ENCODE peak calls at places on chromosome 15, in nine cellular contexts. One of them, this sample, is unnamed.
A peak's percentile ranks its signal among the peaks of the same experiment; 100 is the strongest.

GRCh38 chr15:92271179-92271578 is 122.5 kb upstream of the ST8SIA2 start:
- DNase-seq in GM23338: no peak
- DNase-seq in heart left ventricle: no peak
- DNase-seq in right atrium auricular region: no peak
- DNase-seq in heart right ventricle: no peak
- DNase-seq in transverse colon: no peak
- DNase-seq in aorta: no peak
- DNase-seq in breast epithelium: no peak
- DNase-seq in stomach: no peak
- DNase-seq in this sample: no peak

GRCh38 chr15:34043813-34044212 is 4.8 kb upstream of the AVEN start:
- DNase-seq in GM23338: no peak
- DNase-seq in heart left ventricle: no peak
- DNase-seq in right atrium auricular region: no peak
- DNase-seq in heart right ventricle: no peak
- DNase-seq in transverse colon: no peak
- DNase-seq in aorta: no peak
- DNase-seq in breast epithelium: no peak
- DNase-seq in stomach: no peak
- DNase-seq in this sample: no peak

GRCh38 chr15:71451080-71451479 is 335.8 kb downstream of the THSD4 start:
- DNase-seq in GM23338: no peak
- DNase-seq in heart left ventricle: no peak
- DNase-seq in right atrium auricular region: no peak
- DNase-seq in heart right ventricle: no peak
- DNase-seq in transverse colon: no peak
- DNase-seq in aorta: no peak
- DNase-seq in breast epithelium: no peak
- DNase-seq in stomach: no peak
- DNase-seq in this sample: no peak

GRCh38 chr15:101310508-101310907 is 15.5 kb upstream of the SNRPA1 start:
- DNase-seq in GM23338: no peak
- DNase-seq in heart left ventricle: no peak
- DNase-seq in right atrium auricular region: no peak
- DNase-seq in heart right ventricle: no peak
- DNase-seq in transverse colon: no peak
- DNase-seq in aorta: no peak
- DNase-seq in breast epithelium: no peak
- DNase-seq in stomach: no peak
- DNase-seq in this sample: no peak

GRCh38 chr15:52163321-52164190 is 27.6 kb downstream of the GNB5 start:
- DNase-seq in GM23338: peak; percentile 88
- DNase-seq in heart left ventricle: no peak
- DNase-seq in right atrium auricular region: peak; percentile 54
- DNase-seq in heart right ventricle: no peak
- DNase-seq in transverse colon: no peak
- DNase-seq in aorta: no peak
- DNase-seq in breast epithelium: no peak
- DNase-seq in stomach: no peak
- DNase-seq in this sample: no peak

GRCh38 chr15:68815598-68815997 is 5.1 kb downstream of the ANP32A start:
- DNase-seq in GM23338: no peak
- DNase-seq in heart left ventricle: no peak
- DNase-seq in right atrium auricular region: no peak
- DNase-seq in heart right ventricle: no peak
- DNase-seq in transverse colon: no peak
- DNase-seq in aorta: no peak
- DNase-seq in breast epithelium: peak; percentile 15
- DNase-seq in stomach: no peak
- DNase-seq in this sample: no peak

GRCh38 chr15:30001592-30001991 is 81.2 kb upstream of the GOLGA8J start:
- DNase-seq in GM23338: no peak
- DNase-seq in heart left ventricle: no peak
- DNase-seq in right atrium auricular region: no peak
- DNase-seq in heart right ventricle: peak; percentile 7
- DNase-seq in transverse colon: no peak
- DNase-seq in aorta: no peak
- DNase-seq in breast epithelium: no peak
- DNase-seq in stomach: no peak
- DNase-seq in this sample: no peak

GRCh38 chr15:43287254-43287653 is 20.5 kb upstream of the TGM5 start:
- DNase-seq in GM23338: no peak
- DNase-seq in heart left ventricle: no peak
- DNase-seq in right atrium auricular region: peak; percentile 46
- DNase-seq in heart right ventricle: no peak
- DNase-seq in transverse colon: no peak
- DNase-seq in aorta: no peak
- DNase-seq in breast epithelium: no peak
- DNase-seq in stomach: no peak
- DNase-seq in this sample: no peak

GRCh38 chr15:99764521-99764920 is 31.3 kb upstream of the LYSMD4 start:
- DNase-seq in GM23338: no peak
- DNase-seq in heart left ventricle: no peak
- DNase-seq in right atrium auricular region: no peak
- DNase-seq in heart right ventricle: no peak
- DNase-seq in transverse colon: no peak
- DNase-seq in aorta: no peak
- DNase-seq in breast epithelium: no peak
- DNase-seq in stomach: no peak
- DNase-seq in this sample: no peak

GRCh38 chr15:92797168-92798052 is 102.7 kb upstream of the CHD2 start:
- DNase-seq in GM23338: peak; percentile 93
- DNase-seq in heart left ventricle: no peak
- DNase-seq in right atrium auricular region: no peak
- DNase-seq in heart right ventricle: peak; percentile 65
- DNase-seq in transverse colon: no peak
- DNase-seq in aorta: no peak
- DNase-seq in breast epithelium: no peak
- DNase-seq in stomach: no peak
- DNase-seq in this sample: peak; percentile 67

GRCh38 chr15:51780636-51781035 is 29.2 kb downstream of the TMOD2 start:
- DNase-seq in GM23338: no peak
- DNase-seq in heart left ventricle: no peak
- DNase-seq in right atrium auricular region: no peak
- DNase-seq in heart right ventricle: no peak
- DNase-seq in transverse colon: no peak
- DNase-seq in aorta: no peak
- DNase-seq in breast epithelium: no peak
- DNase-seq in stomach: no peak
- DNase-seq in this sample: no peak

GRCh38 chr15:52181938-52182780 is 9.0 kb downstream of the GNB5 start:
- DNase-seq in GM23338: no peak
- DNase-seq in heart left ventricle: no peak
- DNase-seq in right atrium auricular region: no peak
- DNase-seq in heart right ventricle: no peak
- DNase-seq in transverse colon: no peak
- DNase-seq in aorta: no peak
- DNase-seq in breast epithelium: no peak
- DNase-seq in stomach: no peak
- DNase-seq in this sample: no peak

GRCh38 chr15:85618956-85619491 is 175.7 kb downstream of the KLHL25 start:
- DNase-seq in GM23338: peak; percentile 69
- DNase-seq in heart left ventricle: peak; percentile 84
- DNase-seq in right atrium auricular region: peak; percentile 92
- DNase-seq in heart right ventricle: peak; percentile 86
- DNase-seq in transverse colon: peak; percentile 50
- DNase-seq in aorta: peak; percentile 87
- DNase-seq in breast epithelium: peak; percentile 70
- DNase-seq in stomach: peak; percentile 53
- DNase-seq in this sample: peak; percentile 56

GRCh38 chr15:37102315-37103021 is 2.1 kb upstream of the MEIS2 start:
- DNase-seq in GM23338: peak; percentile 85
- DNase-seq in heart left ventricle: peak; percentile 42
- DNase-seq in right atrium auricular region: no peak
- DNase-seq in heart right ventricle: no peak
- DNase-seq in transverse colon: no peak
- DNase-seq in aorta: peak; percentile 76
- DNase-seq in breast epithelium: no peak
- DNase-seq in stomach: no peak
- DNase-seq in this sample: no peak

GRCh38 chr15:84949845-84950569 is 31.6 kb upstream of the PDE8A start:
- DNase-seq in GM23338: no peak
- DNase-seq in heart left ventricle: no peak
- DNase-seq in right atrium auricular region: no peak
- DNase-seq in heart right ventricle: no peak
- DNase-seq in transverse colon: no peak
- DNase-seq in aorta: no peak
- DNase-seq in breast epithelium: no peak
- DNase-seq in stomach: no peak
- DNase-seq in this sample: no peak

GRCh38 chr15:62569460-62570404 is 404.6 kb upstream of the C2CD4B start:
- DNase-seq in GM23338: no peak
- DNase-seq in heart left ventricle: peak; percentile 70
- DNase-seq in right atrium auricular region: peak; percentile 89
- DNase-seq in heart right ventricle: peak; percentile 57
- DNase-seq in transverse colon: peak; percentile 91
- DNase-seq in aorta: peak; percentile 89
- DNase-seq in breast epithelium: no peak
- DNase-seq in stomach: peak; percentile 92
- DNase-seq in this sample: no peak

GRCh38 chr15:79160211-79160610 is 69.6 kb upstream of the RASGRF1 start:
- DNase-seq in GM23338: no peak
- DNase-seq in heart left ventricle: no peak
- DNase-seq in right atrium auricular region: no peak
- DNase-seq in heart right ventricle: no peak
- DNase-seq in transverse colon: no peak
- DNase-seq in aorta: no peak
- DNase-seq in breast epithelium: no peak
- DNase-seq in stomach: no peak
- DNase-seq in this sample: no peak

DNA sequence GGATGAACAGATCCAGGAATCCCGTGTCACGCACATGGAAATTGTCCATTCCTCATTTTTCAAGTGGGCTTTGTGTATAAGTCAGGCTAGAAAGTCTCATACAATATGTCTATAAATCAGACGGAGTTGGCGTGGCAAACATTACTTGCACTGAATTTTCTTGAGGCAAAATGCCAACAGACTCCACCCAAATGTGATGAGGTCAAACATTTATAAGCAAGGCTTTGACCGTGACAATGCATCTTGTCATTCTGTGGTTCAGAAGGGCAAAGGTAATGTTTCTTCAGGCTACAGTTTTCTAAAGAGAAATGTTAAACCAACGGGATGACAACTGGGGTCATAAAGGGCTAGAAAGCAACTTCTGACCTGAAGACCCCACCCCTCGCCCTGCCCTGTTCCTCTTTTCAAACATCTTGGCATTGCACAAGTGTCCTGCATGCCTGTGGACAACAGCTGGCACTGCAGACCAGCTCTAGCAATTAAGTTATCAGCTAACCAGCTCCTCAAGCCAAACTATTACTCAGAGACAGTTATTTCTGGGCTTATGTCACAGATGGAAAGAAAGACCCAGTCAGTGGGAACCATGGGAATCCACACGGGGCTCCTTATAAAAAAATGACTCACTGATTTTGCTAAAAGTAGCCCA is 36.5 kb upstream of the SPTBN5 start:
- DNase-seq in GM23338: no peak
- DNase-seq in heart left ventricle: peak; percentile 84
- DNase-seq in right atrium auricular region: peak; percentile 76
- DNase-seq in heart right ventricle: no peak
- DNase-seq in transverse colon: peak; percentile 73
- DNase-seq in aorta: no peak
- DNase-seq in breast epithelium: no peak
- DNase-seq in stomach: no peak
- DNase-seq in this sample: no peak
- H3K4me1 ChIP-seq in GM23338: peaks cover 16% of the 10 kb centered on the region
- H3K4me1 ChIP-seq in heart left ventricle: peaks cover 96% of the 10 kb centered on the region
- H3K4me1 ChIP-seq in right atrium auricular region: no peaks in the 10 kb centered on the region
- H3K4me1 ChIP-seq in heart right ventricle: peaks cover 97% of the 10 kb centered on the region
- H3K4me1 ChIP-seq in transverse colon: peaks cover 78% of the 10 kb centered on the region
- H3K4me1 ChIP-seq in aorta: peaks cover 4% of the 10 kb centered on the region
- H3K4me1 ChIP-seq in breast epithelium: peaks cover 73% of the 10 kb centered on the region
- H3K4me1 ChIP-seq in stomach: peaks cover 72% of the 10 kb centered on the region
- H3K4me1 ChIP-seq in this sample: peaks cover 15% of the 10 kb centered on the region

GRCh38 chr15:70248116-70249025 is 150.7 kb upstream of the TLE3 start:
- DNase-seq in GM23338: peak; percentile 76
- DNase-seq in heart left ventricle: no peak
- DNase-seq in right atrium auricular region: no peak
- DNase-seq in heart right ventricle: no peak
- DNase-seq in transverse colon: no peak
- DNase-seq in aorta: peak; percentile 49
- DNase-seq in breast epithelium: no peak
- DNase-seq in stomach: no peak
- DNase-seq in this sample: peak; percentile 59
- H3K4me1 ChIP-seq in GM23338: peaks cover 3% of the 10 kb centered on the region
- H3K4me1 ChIP-seq in heart left ventricle: no peaks in the 10 kb centered on the region
- H3K4me1 ChIP-seq in right atrium auricular region: no peaks in the 10 kb centered on the region
- H3K4me1 ChIP-seq in heart right ventricle: no peaks in the 10 kb centered on the region
- H3K4me1 ChIP-seq in transverse colon: no peaks in the 10 kb centered on the region
- H3K4me1 ChIP-seq in aorta: no peaks in the 10 kb centered on the region
- H3K4me1 ChIP-seq in breast epithelium: no peaks in the 10 kb centered on the region
- H3K4me1 ChIP-seq in stomach: no peaks in the 10 kb centered on the region
- H3K4me1 ChIP-seq in this sample: peaks cover 28% of the 10 kb centered on the region

DNA sequence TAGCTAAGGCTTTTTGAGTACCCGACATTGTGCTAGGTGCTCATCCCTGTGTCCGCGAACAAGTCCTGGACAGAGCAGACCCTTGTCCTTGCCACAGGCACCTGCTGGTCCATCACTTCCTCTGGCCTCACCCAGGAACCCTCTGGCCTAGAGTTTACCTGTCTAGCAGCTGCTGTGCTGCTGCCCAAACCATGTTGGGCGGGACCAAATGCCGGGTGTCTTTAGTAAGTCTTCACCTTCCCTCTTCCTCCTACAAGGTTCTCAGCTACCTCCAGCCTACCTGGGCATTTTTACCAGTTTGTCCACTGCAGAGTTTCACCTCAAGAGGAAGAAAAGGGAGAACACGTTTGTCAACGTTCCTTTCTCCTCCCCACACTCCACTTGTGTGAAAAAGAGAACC is 80.5 kb upstream of the GCNT3 start:
- DNase-seq in GM23338: no peak
- DNase-seq in heart left ventricle: no peak
- DNase-seq in right atrium auricular region: no peak
- DNase-seq in heart right ventricle: no peak
- DNase-seq in transverse colon: peak; percentile 48
- DNase-seq in aorta: no peak
- DNase-seq in breast epithelium: no peak
- DNase-seq in stomach: peak; percentile 17
- DNase-seq in this sample: no peak
- H3K4me1 ChIP-seq in GM23338: no peaks in the 10 kb centered on the region
- H3K4me1 ChIP-seq in heart left ventricle: no peaks in the 10 kb centered on the region
- H3K4me1 ChIP-seq in right atrium auricular region: no peaks in the 10 kb centered on the region
- H3K4me1 ChIP-seq in heart right ventricle: no peaks in the 10 kb centered on the region
- H3K4me1 ChIP-seq in transverse colon: peaks cover 39% of the 10 kb centered on the region
- H3K4me1 ChIP-seq in aorta: no peaks in the 10 kb centered on the region
- H3K4me1 ChIP-seq in breast epithelium: no peaks in the 10 kb centered on the region
- H3K4me1 ChIP-seq in stomach: no peaks in the 10 kb centered on the region
- H3K4me1 ChIP-seq in this sample: no peaks in the 10 kb centered on the region

DNA sequence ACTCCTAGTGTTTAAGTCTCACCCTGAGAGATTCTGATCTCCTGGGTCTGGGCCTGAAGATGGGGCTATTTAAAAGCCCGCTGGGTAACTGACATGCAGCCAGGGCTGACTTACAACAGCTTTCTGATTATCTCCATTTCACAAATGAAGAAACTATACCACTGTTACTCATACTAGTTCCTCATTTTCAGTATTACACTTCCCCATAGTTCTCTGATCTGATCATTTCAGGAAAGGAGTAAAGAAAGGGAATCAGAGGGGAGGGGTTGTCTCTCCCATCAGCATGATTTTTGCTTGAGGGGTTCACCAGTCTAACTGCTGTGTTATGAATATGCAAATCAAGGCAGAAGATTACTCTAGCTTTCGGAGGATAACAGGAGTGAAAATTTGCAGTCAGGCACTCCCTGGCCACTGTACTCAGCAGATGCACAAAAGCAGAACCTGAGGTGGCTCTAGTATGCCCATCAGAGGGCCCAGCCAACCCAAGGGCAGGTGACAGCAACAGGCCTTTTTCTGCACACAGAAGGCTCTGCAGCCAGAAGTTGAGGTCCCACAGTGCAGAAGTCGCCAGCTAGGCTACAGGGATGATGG is 59.4 kb downstream of the DAPK2 start:
- DNase-seq in GM23338: no peak
- DNase-seq in heart left ventricle: no peak
- DNase-seq in right atrium auricular region: no peak
- DNase-seq in heart right ventricle: no peak
- DNase-seq in transverse colon: peak; percentile 27
- DNase-seq in aorta: no peak
- DNase-seq in breast epithelium: no peak
- DNase-seq in stomach: peak; percentile 23
- DNase-seq in this sample: no peak
- H3K4me1 ChIP-seq in GM23338: no peaks in the 10 kb centered on the region
- H3K4me1 ChIP-seq in heart left ventricle: peaks cover 81% of the 10 kb centered on the region
- H3K4me1 ChIP-seq in right atrium auricular region: no peaks in the 10 kb centered on the region
- H3K4me1 ChIP-seq in heart right ventricle: peaks cover 84% of the 10 kb centered on the region
- H3K4me1 ChIP-seq in transverse colon: no peaks in the 10 kb centered on the region
- H3K4me1 ChIP-seq in aorta: no peaks in the 10 kb centered on the region
- H3K4me1 ChIP-seq in breast epithelium: no peaks in the 10 kb centered on the region
- H3K4me1 ChIP-seq in stomach: no peaks in the 10 kb centered on the region
- H3K4me1 ChIP-seq in this sample: peaks cover 2% of the 10 kb centered on the region

This sample was measured in NT2/D1.